ENCODE peak calls at places on chromosomes 6 and 20, in four cellular contexts. Q is RWPE1, B is mesothelial cell of epicardium, M is sigmoid colon. T is an unnamed sample.

GRCh38 chr20:50309280-50309763 is 118.7 kb downstream of the CEBPB start:
- DNase-seq in Q (no peak), B (no peak), M (no peak), T (no peak)

GRCh38 chr6:118893095-118893881 is 664 bp upstream of the ASF1A start:
- DNase-seq in Q (peak), B (no peak), M (no peak), T (peak)

GRCh38 chr6:7554533-7555275 is 13.2 kb downstream of the DSP start:
- DNase-seq in Q (no peak), B (no peak), M (no peak), T (no peak)

GRCh38 chr20:1619861-1620444 is at the start of gene SIRPB1:
- DNase-seq in Q (no peak), B (no peak), M (no peak), T (no peak)

GRCh38 chr6:38512211-38512610 is 127.5 kb downstream of the BTBD9 start:
- DNase-seq in Q (no peak), B (no peak), M (no peak), T (no peak)

GRCh38 chr6:135025775-135026174 is 28.8 kb downstream of the HBS1L start:
- DNase-seq in Q (no peak), B (no peak), M (no peak), T (no peak)

GRCh38 chr20:4109307-4109564 is 93.9 kb upstream of the RNF24 start:
- DNase-seq in Q (no peak), B (no peak), M (no peak), T (no peak)

GRCh38 chr6:41059569-41059968 is 6.6 kb downstream of the APOBEC2 start:
- DNase-seq in Q (peak), B (no peak), M (no peak), T (no peak)

GRCh38 chr20:37898301-37899104 is 4.4 kb upstream of the VSTM2L start:
- DNase-seq in Q (no peak), B (no peak), M (no peak), T (no peak)

T was measured in tibial artery.